ENCODE peak calls at places on chromosomes 11 and 22, in five cellular contexts. One of them, this sample, is unnamed.

GRCh38 chr22:28711341-28711740 is 30.3 kb downstream of the CHEK2 start:
- DNase-seq in K562: no peak
- DNase-seq in esophagus squamous epithelium: no peak
- DNase-seq in MM.1S: no peak
- DNase-seq in thoracic aorta: no peak
- DNase-seq in this sample: no peak

GRCh38 chr11:46055371-46055770 is 65.9 kb downstream of the PHF21A start:
- DNase-seq in K562: no peak
- DNase-seq in esophagus squamous epithelium: no peak
- DNase-seq in MM.1S: no peak
- DNase-seq in thoracic aorta: no peak
- DNase-seq in this sample: no peak

GRCh38 chr11:103359221-103359620 is 250.0 kb downstream of the DYNC2H1 start:
- DNase-seq in K562: no peak
- DNase-seq in esophagus squamous epithelium: no peak
- DNase-seq in MM.1S: no peak
- DNase-seq in thoracic aorta: no peak
- DNase-seq in this sample: no peak

GRCh38 chr22:27223317-27224177 is 566.2 kb downstream of the MIAT start:
- DNase-seq in K562: no peak
- DNase-seq in esophagus squamous epithelium: no peak
- DNase-seq in MM.1S: no peak
- DNase-seq in thoracic aorta: no peak
- DNase-seq in this sample: no peak

GRCh38 chr11:59551651-59552521 is 40.5 kb downstream of the OR4D9 start:
- DNase-seq in K562: peak
- DNase-seq in esophagus squamous epithelium: no peak
- DNase-seq in MM.1S: no peak
- DNase-seq in thoracic aorta: no peak
- DNase-seq in this sample: no peak

GRCh38 chr11:103806130-103806900 is 230.1 kb upstream of the DDI1 start:
- DNase-seq in K562: no peak
- DNase-seq in esophagus squamous epithelium: no peak
- DNase-seq in MM.1S: no peak
- DNase-seq in thoracic aorta: peak
- DNase-seq in this sample: no peak

GRCh38 chr11:75305993-75306392 is 45.5 kb downstream of the ARRB1 start:
- DNase-seq in K562: no peak
- DNase-seq in esophagus squamous epithelium: no peak
- DNase-seq in MM.1S: no peak
- DNase-seq in thoracic aorta: no peak
- DNase-seq in this sample: no peak

GRCh38 chr11:35275808-35276170 is 136.8 kb downstream of the CD44 start:
- DNase-seq in K562: no peak
- DNase-seq in esophagus squamous epithelium: no peak
- DNase-seq in MM.1S: no peak
- DNase-seq in thoracic aorta: no peak
- DNase-seq in this sample: no peak

GRCh38 chr11:16494918-16495691 is 138.8 kb upstream of the SOX6 start:
- DNase-seq in K562: no peak
- DNase-seq in esophagus squamous epithelium: no peak
- DNase-seq in MM.1S: no peak
- DNase-seq in thoracic aorta: no peak
- DNase-seq in this sample: peak

GRCh38 chr11:16096336-16096735 is 260.0 kb downstream of the SOX6 start:
- DNase-seq in K562: no peak
- DNase-seq in esophagus squamous epithelium: no peak
- DNase-seq in MM.1S: no peak
- DNase-seq in thoracic aorta: no peak
- DNase-seq in this sample: no peak

GRCh38 chr11:86551286-86551685 is 121.1 kb downstream of the ME3 start:
- DNase-seq in K562: peak
- DNase-seq in esophagus squamous epithelium: no peak
- DNase-seq in MM.1S: peak
- DNase-seq in thoracic aorta: peak
- DNase-seq in this sample: no peak

GRCh38 chr22:43243275-43243768 is 56.4 kb upstream of the TTLL12 start:
- DNase-seq in K562: no peak
- DNase-seq in esophagus squamous epithelium: no peak
- DNase-seq in MM.1S: no peak
- DNase-seq in thoracic aorta: no peak
- DNase-seq in this sample: no peak

GRCh38 chr11:120748485-120748814 is 236.9 kb downstream of the GRIK4 start:
- DNase-seq in K562: no peak
- DNase-seq in esophagus squamous epithelium: no peak
- DNase-seq in MM.1S: no peak
- DNase-seq in thoracic aorta: no peak
- DNase-seq in this sample: no peak

GRCh38 chr11:35853871-35854270 is 90.0 kb upstream of the LDLRAD3 start:
- DNase-seq in K562: no peak
- DNase-seq in esophagus squamous epithelium: no peak
- DNase-seq in MM.1S: no peak
- DNase-seq in thoracic aorta: no peak
- DNase-seq in this sample: no peak

GRCh38 chr11:127711748-127712147 is 711.2 kb upstream of the KIRREL3 start:
- DNase-seq in K562: no peak
- DNase-seq in esophagus squamous epithelium: no peak
- DNase-seq in MM.1S: no peak
- DNase-seq in thoracic aorta: no peak
- DNase-seq in this sample: no peak

GRCh38 chr11:100970273-100971164 is 159.1 kb downstream of the PGR start:
- DNase-seq in K562: peak
- DNase-seq in esophagus squamous epithelium: no peak
- DNase-seq in MM.1S: no peak
- DNase-seq in thoracic aorta: no peak
- DNase-seq in this sample: no peak

GRCh38 chr11:107561688-107562087 is 3.8 kb downstream of the ALKBH8 start:
- DNase-seq in K562: no peak
- DNase-seq in esophagus squamous epithelium: no peak
- DNase-seq in MM.1S: no peak
- DNase-seq in thoracic aorta: no peak
- DNase-seq in this sample: no peak

GRCh38 chr11:47899801-47900200 is 51.7 kb upstream of the NUP160 start:
- DNase-seq in K562: no peak
- DNase-seq in esophagus squamous epithelium: no peak
- DNase-seq in MM.1S: peak
- DNase-seq in thoracic aorta: no peak
- DNase-seq in this sample: no peak

GRCh38 chr11:70493891-70494290 is 95.6 kb downstream of the CTTN start:
- DNase-seq in K562: no peak
- DNase-seq in esophagus squamous epithelium: no peak
- DNase-seq in MM.1S: no peak
- DNase-seq in thoracic aorta: no peak
- DNase-seq in this sample: no peak

GRCh38 chr11:88335284-88335683 is 2.3 kb downstream of the CTSC start:
- DNase-seq in K562: no peak
- DNase-seq in esophagus squamous epithelium: no peak
- DNase-seq in MM.1S: no peak
- DNase-seq in thoracic aorta: no peak
- DNase-seq in this sample: no peak

GRCh38 chr22:42364641-42365336 is 67.4 kb downstream of the NFAM1 start:
- DNase-seq in K562: no peak
- DNase-seq in esophagus squamous epithelium: no peak
- DNase-seq in MM.1S: no peak
- DNase-seq in thoracic aorta: no peak
- DNase-seq in this sample: no peak

GRCh38 chr11:109426442-109426841 is 4.5 kb downstream of the C11orf87 start:
- DNase-seq in K562: no peak
- DNase-seq in esophagus squamous epithelium: no peak
- DNase-seq in MM.1S: peak
- DNase-seq in thoracic aorta: no peak
- DNase-seq in this sample: no peak

GRCh38 chr11:21415566-21415965 is 746.2 kb downstream of the NELL1 start:
- DNase-seq in K562: no peak
- DNase-seq in esophagus squamous epithelium: no peak
- DNase-seq in MM.1S: no peak
- DNase-seq in thoracic aorta: no peak
- DNase-seq in this sample: no peak

GRCh38 chr11:12528487-12528886 is 145.7 kb upstream of the TEAD1 start:
- DNase-seq in K562: no peak
- DNase-seq in esophagus squamous epithelium: no peak
- DNase-seq in MM.1S: no peak
- DNase-seq in thoracic aorta: no peak
- DNase-seq in this sample: no peak

GRCh38 chr11:119671561-119672015 is 57.4 kb downstream of the NECTIN1 start:
- DNase-seq in K562: no peak
- DNase-seq in esophagus squamous epithelium: no peak
- DNase-seq in MM.1S: no peak
- DNase-seq in thoracic aorta: no peak
- DNase-seq in this sample: no peak

GRCh38 chr11:12122083-12122482 is 11.7 kb downstream of the MICAL2 start:
- DNase-seq in K562: no peak
- DNase-seq in esophagus squamous epithelium: no peak
- DNase-seq in MM.1S: no peak
- DNase-seq in thoracic aorta: no peak
- DNase-seq in this sample: no peak

GRCh38 chr22:19817561-19818263 is 37.0 kb downstream of the GNB1L start:
- DNase-seq in K562: no peak
- DNase-seq in esophagus squamous epithelium: no peak
- DNase-seq in MM.1S: no peak
- DNase-seq in thoracic aorta: no peak
- DNase-seq in this sample: no peak

GRCh38 chr11:5336331-5336730 is 7.0 kb downstream of the OR51B5 start:
- DNase-seq in K562: no peak
- DNase-seq in esophagus squamous epithelium: no peak
- DNase-seq in MM.1S: no peak
- DNase-seq in thoracic aorta: no peak
- DNase-seq in this sample: no peak

DNA sequence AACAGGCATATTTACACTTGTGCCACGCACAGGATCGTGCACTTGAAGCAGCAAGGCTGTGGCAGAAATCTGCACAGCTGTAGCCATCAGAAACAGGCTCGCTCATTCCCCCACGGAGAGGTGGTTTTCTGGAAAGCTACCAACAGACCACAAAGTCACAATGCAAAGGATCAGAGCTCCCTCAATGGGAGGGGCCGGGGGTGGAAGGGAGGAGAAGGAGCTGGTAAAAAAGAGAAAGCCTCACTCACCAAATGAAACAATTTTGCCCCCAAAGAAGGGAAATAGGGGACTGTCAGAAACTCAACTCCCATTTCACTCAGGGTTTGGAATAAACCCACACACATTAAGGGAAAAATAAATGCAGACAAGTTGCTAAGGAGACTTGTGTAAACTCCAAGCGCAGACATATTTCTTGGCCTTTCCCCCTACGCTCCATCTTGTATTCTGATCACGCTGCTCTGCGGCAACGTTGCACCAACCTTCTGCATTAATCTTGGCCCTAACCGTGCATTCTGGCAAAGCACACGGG is 43.2 kb upstream of the BLID start:
- DNase-seq in K562: no peak
- DNase-seq in esophagus squamous epithelium: no peak
- DNase-seq in MM.1S: no peak
- DNase-seq in thoracic aorta: no peak
- DNase-seq in this sample: peak
- H3K4me3 ChIP-seq in K562: no peak
- H3K4me3 ChIP-seq in esophagus squamous epithelium: peak
- H3K4me3 ChIP-seq in MM.1S: no peak
- H3K4me3 ChIP-seq in thoracic aorta: peak
- H3K4me3 ChIP-seq in this sample: peak

GRCh38 chr22:32103648-32104326 is 55.3 kb downstream of the C22orf42 start:
- DNase-seq in K562: no peak
- DNase-seq in esophagus squamous epithelium: no peak
- DNase-seq in MM.1S: no peak
- DNase-seq in thoracic aorta: no peak
- DNase-seq in this sample: no peak
- TF ChIP-seq CTCF in K562: no peak
- TF ChIP-seq CTCF in esophagus squamous epithelium: no peak
- TF ChIP-seq CTCF in MM.1S: peak
- TF ChIP-seq CTCF in thoracic aorta: no peak
- TF ChIP-seq CTCF in this sample: no peak

DNA sequence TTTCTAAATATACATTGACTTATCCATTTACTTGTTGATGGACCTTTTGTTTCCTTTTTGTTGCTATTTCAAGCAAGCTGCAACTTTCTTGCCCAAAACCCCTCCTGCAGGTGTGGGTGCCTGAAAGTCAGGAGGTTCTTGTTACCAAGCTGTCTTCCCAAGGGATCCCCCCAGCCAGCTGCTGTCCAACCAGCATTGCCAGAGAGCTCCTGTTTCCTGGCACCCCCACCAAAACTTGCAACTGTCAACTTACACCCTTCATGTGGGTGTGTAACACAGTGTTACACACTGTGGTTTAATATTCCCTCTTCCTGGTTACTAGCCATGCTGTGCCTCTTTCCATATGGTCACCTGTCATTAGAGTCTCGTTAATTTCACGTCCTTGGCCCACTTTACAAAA is 1.6 kb upstream of the KRTAP5-1 start:
- DNase-seq in K562: no peak
- DNase-seq in esophagus squamous epithelium: no peak
- DNase-seq in MM.1S: no peak
- DNase-seq in thoracic aorta: no peak
- DNase-seq in this sample: no peak
- H3K4me3 ChIP-seq in K562: no peak
- H3K4me3 ChIP-seq in esophagus squamous epithelium: no peak
- H3K4me3 ChIP-seq in MM.1S: no peak
- H3K4me3 ChIP-seq in thoracic aorta: no peak
- H3K4me3 ChIP-seq in this sample: no peak

GRCh38 chr22:39215430-39216142 is 29.2 kb downstream of the PDGFB start:
- DNase-seq in K562: peak
- DNase-seq in esophagus squamous epithelium: no peak
- DNase-seq in MM.1S: no peak
- DNase-seq in thoracic aorta: no peak
- DNase-seq in this sample: no peak

GRCh38 chr22:39214006-39214382 is 30.8 kb downstream of the PDGFB start:
- DNase-seq in K562: no peak
- DNase-seq in esophagus squamous epithelium: no peak
- DNase-seq in MM.1S: no peak
- DNase-seq in thoracic aorta: no peak
- DNase-seq in this sample: no peak

GRCh38 chr22:39215070-39215396 is 29.7 kb downstream of the PDGFB start:
- DNase-seq in K562: no peak
- DNase-seq in esophagus squamous epithelium: no peak
- DNase-seq in MM.1S: no peak
- DNase-seq in thoracic aorta: no peak
- DNase-seq in this sample: no peak

GRCh38 chr22:39214383-39215069 is 30.3 kb downstream of the PDGFB start:
- DNase-seq in K562: no peak
- DNase-seq in esophagus squamous epithelium: no peak
- DNase-seq in MM.1S: no peak
- DNase-seq in thoracic aorta: no peak
- DNase-seq in this sample: no peak

DNA sequence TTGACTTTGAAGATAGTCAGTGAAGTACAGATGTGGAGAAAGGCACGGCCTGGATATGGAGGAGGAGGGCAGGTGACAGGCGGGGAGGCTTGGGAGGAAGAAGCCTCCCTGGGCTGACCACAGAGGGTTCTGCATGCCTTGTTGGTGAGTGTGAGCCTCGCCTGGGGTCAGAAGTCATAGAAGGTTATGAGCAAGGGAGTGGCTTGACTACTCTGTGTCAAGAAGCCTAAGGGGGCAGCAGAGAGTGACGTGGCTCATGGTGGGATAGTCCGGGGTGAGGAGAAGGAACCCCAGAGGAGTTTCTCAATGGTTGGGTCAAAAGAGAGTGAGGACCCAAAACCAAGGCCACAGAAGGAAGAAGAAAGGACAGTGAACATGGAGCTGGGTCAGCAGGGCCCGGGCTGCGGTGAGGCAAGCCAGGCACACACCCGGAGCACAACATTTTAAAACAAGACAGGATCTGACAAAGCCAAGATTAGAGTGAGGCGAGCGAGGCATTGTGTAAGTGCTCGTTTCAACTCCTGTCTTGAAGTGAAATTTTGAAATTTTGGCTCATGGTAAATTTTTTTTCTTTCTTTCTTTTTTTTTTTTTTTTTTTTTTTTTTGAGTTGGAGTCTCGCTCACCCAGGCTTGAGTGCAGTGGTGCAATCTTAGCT is 31.9 kb downstream of the PDGFB start:
- DNase-seq in K562: peak
- DNase-seq in esophagus squamous epithelium: no peak
- DNase-seq in MM.1S: no peak
- DNase-seq in thoracic aorta: no peak
- DNase-seq in this sample: no peak
- TF ChIP-seq CTCF in K562: peak
- TF ChIP-seq CTCF in esophagus squamous epithelium: no peak
- TF ChIP-seq CTCF in MM.1S: no peak
- TF ChIP-seq CTCF in thoracic aorta: no peak
- TF ChIP-seq CTCF in this sample: no peak

This sample was measured in gastrocnemius medialis.